ENCODE peak calls at places on chromosomes 12 and 14, in five cellular contexts. W, G, S, C and N are unnamed samples.
A peak's percentile ranks its signal among the peaks of the same experiment; 100 is the strongest.

GRCh38 chr12:101021911-101022388 is 188.1 kb downstream of the SLC5A8 start:
- DNase-seq in W (no peak), G (no peak), S (no peak), C (no peak), N (no peak)

GRCh38 chr12:15846887-15847286 is 35.3 kb upstream of the STRAP start:
- DNase-seq in W (no peak), G (no peak), S (no peak), C (no peak), N (no peak)

GRCh38 chr12:51922762-51923505 is 15.6 kb downstream of the ACVRL1 start:
- DNase-seq in W (no peak), G (peak; percentile 21), S (no peak), C (no peak), N (no peak)

GRCh38 chr14:58865520-58866281 is 227.9 kb downstream of the DACT1 start:
- DNase-seq in W (no peak), G (no peak), S (no peak), C (no peak), N (no peak)

GRCh38 chr12:97323154-97323553 is 139.4 kb upstream of the RMST start:
- DNase-seq in W (no peak), G (no peak), S (no peak), C (no peak), N (no peak)

GRCh38 chr12:124549629-124550028 is 17.8 kb downstream of the NCOR2 start:
- DNase-seq in W (no peak), G (no peak), S (no peak), C (no peak), N (no peak)

GRCh38 chr14:50210074-50210473 is 21.3 kb downstream of the SOS2 start:
- DNase-seq in W (no peak), G (no peak), S (no peak), C (no peak), N (no peak)

GRCh38 chr14:100363053-100363452 is 39.9 kb downstream of the SLC25A47 start:
- DNase-seq in W (no peak), G (no peak), S (no peak), C (no peak), N (no peak)